ENCODE peak calls at places on chromosome 11, in six cellular contexts. X, W, Z, M, L and I are unnamed samples.

GRCh38 chr11:119788911-119789560 is 60.0 kb upstream of the NECTIN1 start:
- DNase-seq in X (no peak), W (no peak), Z (no peak), M (no peak), L (no peak), I (no peak)

GRCh38 chr11:111378773-111379499 is at the start of gene POU2AF1:
- DNase-seq in X (no peak), W (no peak), Z (peak), M (peak), L (no peak), I (no peak)

GRCh38 chr11:10376061-10376460 is 71.2 kb downstream of the ADM start:
- DNase-seq in X (no peak), W (no peak), Z (no peak), M (no peak), L (no peak), I (no peak)

GRCh38 chr11:64095949-64096348 is 60.2 kb downstream of the FLRT1 start:
- DNase-seq in X (peak), W (no peak), Z (no peak), M (no peak), L (no peak), I (no peak)

GRCh38 chr11:120830092-120830491 is 193.8 kb upstream of the TBCEL start:
- DNase-seq in X (no peak), W (no peak), Z (no peak), M (no peak), L (no peak), I (no peak)

GRCh38 chr11:31865606-31866300 is 54.6 kb upstream of the PAX6 start:
- DNase-seq in X (no peak), W (no peak), Z (no peak), M (no peak), L (no peak), I (no peak)

GRCh38 chr11:12377824-12378593 is 638 bp downstream of the PARVA start:
- DNase-seq in X (peak), W (peak), Z (peak), M (no peak), L (peak), I (peak)

GRCh38 chr11:60971520-60971919 is at the start of gene CD6:
- DNase-seq in X (no peak), W (no peak), Z (no peak), M (peak), L (no peak), I (no peak)

GRCh38 chr11:130295657-130296056 is 19.1 kb downstream of the ZBTB44 start:
- DNase-seq in X (no peak), W (no peak), Z (no peak), M (no peak), L (peak), I (no peak)

GRCh38 chr11:19426719-19427066 is 185.9 kb upstream of the E2F8 start:
- DNase-seq in X (no peak), W (no peak), Z (no peak), M (no peak), L (no peak), I (no peak)

GRCh38 chr11:129740125-129740719 is 75.4 kb upstream of the TMEM45B start:
- DNase-seq in X (no peak), W (no peak), Z (no peak), M (no peak), L (no peak), I (no peak)

GRCh38 chr11:48107188-48107704 is 109.4 kb upstream of the OR4B1 start:
- DNase-seq in X (no peak), W (no peak), Z (no peak), M (no peak), L (no peak), I (no peak)